ENCODE peak calls at places on chromosomes 13 and 19, in four cellular contexts. W is left colon, Q is AG10803, N is head of caudate nucleus. T is an unnamed sample.
A peak's percentile ranks its signal among the peaks of the same experiment; 100 is the strongest.

GRCh38 chr19:617551-618246 is 15.6 kb downstream of the POLRMT start:
- DNase-seq in W (no peak), Q (no peak), N (no peak), T (no peak)

GRCh38 chr19:28493881-28494280 is 719.1 kb downstream of the UQCRFS1 start:
- DNase-seq in W (no peak), Q (no peak), N (no peak), T (no peak)

GRCh38 chr19:6223461-6224307 is 56.1 kb downstream of the MLLT1 start:
- DNase-seq in W (no peak), Q (no peak), N (no peak), T (peak; percentile 79)

GRCh38 chr19:21130097-21130775 is 11.6 kb upstream of the ZNF431 start:
- DNase-seq in W (no peak), Q (no peak), N (no peak), T (no peak)

GRCh38 chr19:35513231-35513974 is at the start of gene DMKN:
- DNase-seq in W (no peak), Q (peak; percentile 73), N (peak; percentile 56), T (no peak)

GRCh38 chr19:1214862-1215731 is 9.5 kb downstream of the STK11 start:
- DNase-seq in W (peak; percentile 27), Q (no peak), N (peak; percentile 70), T (no peak)

GRCh38 chr13:35345992-35346391 is 130.5 kb downstream of the MAB21L1 start:
- DNase-seq in W (no peak), Q (no peak), N (no peak), T (no peak)

GRCh38 chr13:76300688-76301087 is 585.5 kb downstream of the KCTD12 start:
- DNase-seq in W (no peak), Q (no peak), N (no peak), T (no peak)